ENCODE peak calls at places on chromosomes 6 and 20, in nine cellular contexts. G is GM12878, O is breast epithelium, D is transverse colon, R is vagina, B is K562, S is HL-60, U is stomach, Z is GM23338. F is an unnamed sample.

GRCh38 chr6:38671885-38672467 is 31.0 kb downstream of the GLO1 start:
- DNase-seq in U (no peak), B (peak), O (no peak), R (no peak), G (peak), Z (peak), D (peak), S (no peak), F (peak)

GRCh38 chr20:5612476-5613291 is 137.5 kb upstream of the SHLD1 start:
- DNase-seq in S (no peak), U (no peak), R (no peak), B (no peak), G (no peak), O (no peak), Z (no peak), D (no peak), F (no peak)

GRCh38 chr6:159983641-159984080 is 14.8 kb downstream of the IGF2R start:
- DNase-seq in B (no peak), S (peak), U (no peak), Z (no peak), D (no peak), R (no peak), O (no peak), G (no peak), F (no peak)

GRCh38 chr20:10625641-10626040 is 48.2 kb downstream of the JAG1 start:
- DNase-seq in S (no peak), B (no peak), U (no peak), G (no peak), O (no peak), Z (no peak), R (no peak), D (no peak), F (no peak)

GRCh38 chr20:20690676-20691476 is 21.6 kb downstream of the RALGAPA2 start:
- DNase-seq in Z (no peak), R (no peak), G (peak), B (no peak), D (no peak), U (no peak), O (no peak), S (no peak), F (no peak)

GRCh38 chr20:58688414-58688813 is 4.2 kb upstream of the NPEPL1 start:
- DNase-seq in O (no peak), G (no peak), S (no peak), R (no peak), B (no peak), U (no peak), D (no peak), Z (no peak), F (no peak)

GRCh38 chr20:50311308-50312001 is 120.8 kb downstream of the CEBPB start:
- DNase-seq in O (no peak), B (no peak), U (no peak), Z (no peak), D (no peak), R (no peak), G (no peak), S (no peak), F (no peak)

GRCh38 chr6:134821397-134821796 is 128.5 kb downstream of the ALDH8A1 start:
- DNase-seq in S (no peak), U (no peak), O (no peak), B (no peak), R (no peak), D (no peak), G (no peak), Z (no peak), F (peak)

GRCh38 chr20:60255866-60256265 is 297.6 kb downstream of the CDH26 start:
- DNase-seq in Z (no peak), S (no peak), B (no peak), D (no peak), G (no peak), O (no peak), U (no peak), R (no peak), F (no peak)

GRCh38 chr20:20407891-20408805 is 40.2 kb downstream of the INSM1 start:
- DNase-seq in O (no peak), S (no peak), U (no peak), B (no peak), D (no peak), R (no peak), G (no peak), Z (peak), F (no peak)

GRCh38 chr20:24470031-24470781 is 777 bp downstream of the SYNDIG1 start:
- DNase-seq in S (no peak), O (no peak), B (no peak), G (no peak), U (no peak), D (no peak), Z (peak), R (no peak), F (no peak)

GRCh38 chr6:83019741-83020140 is 45.9 kb downstream of the UBE3D start:
- DNase-seq in S (no peak), U (no peak), O (no peak), G (no peak), B (no peak), D (no peak), R (no peak), Z (no peak), F (no peak)

GRCh38 chr20:49823152-49823847 is 10.7 kb downstream of the SLC9A8 start:
- DNase-seq in D (no peak), S (no peak), R (no peak), G (peak), U (no peak), O (no peak), Z (no peak), B (no peak), F (no peak)

GRCh38 chr6:29834564-29835436 is 7.2 kb downstream of the HLA-G start:
- DNase-seq in B (peak), Z (peak), G (no peak), U (peak), R (peak), O (no peak), D (peak), S (no peak), F (no peak)

GRCh38 chr20:21101453-21102251 is 4.5 kb downstream of the LINC00237 start:
- DNase-seq in G (no peak), U (no peak), S (no peak), D (no peak), Z (peak), B (no peak), O (no peak), R (no peak), F (no peak)

GRCh38 chr6:11785953-11786579 is 7.5 kb upstream of the ADTRP start:
- DNase-seq in B (no peak), Z (no peak), S (no peak), G (peak), D (peak), U (no peak), R (no peak), O (no peak), F (no peak)

GRCh38 chr6:158529629-158530028 is 30.3 kb upstream of the TMEM181 start:
- DNase-seq in O (no peak), Z (no peak), B (no peak), U (no peak), S (no peak), G (no peak), D (no peak), R (peak), F (no peak)

GRCh38 chr20:40991181-40991889 is 37.3 kb upstream of the TOP1 start:
- DNase-seq in R (no peak), G (peak), D (peak), B (no peak), O (no peak), S (peak), Z (no peak), U (no peak), F (no peak)

GRCh38 chr6:44228836-44229235 is 5.4 kb downstream of the SLC29A1 start:
- DNase-seq in Z (no peak), S (no peak), B (no peak), R (no peak), U (no peak), G (no peak), O (no peak), D (no peak), F (no peak)

GRCh38 chr6:6811151-6812002 is 222.9 kb downstream of the LY86 start:
- DNase-seq in Z (peak), D (peak), U (peak), R (no peak), B (no peak), S (no peak), O (peak), G (no peak), F (no peak)

GRCh38 chr6:12440981-12441380 is 150.8 kb downstream of the EDN1 start:
- DNase-seq in O (no peak), B (peak), Z (peak), S (no peak), G (no peak), D (no peak), R (no peak), U (no peak), F (no peak)

GRCh38 chr20:64116541-64117423 is 9.4 kb upstream of the NPBWR2 start:
- DNase-seq in O (no peak), G (no peak), Z (peak), S (no peak), R (no peak), B (no peak), U (peak), D (peak), F (no peak)

GRCh38 chr6:29558439-29559079 is 973 bp downstream of the UBD start:
- DNase-seq in R (no peak), U (no peak), G (no peak), Z (peak), S (no peak), O (no peak), B (no peak), D (no peak), F (no peak)

GRCh38 chr6:99746261-99746895 is 139.7 kb downstream of the PRDM13 start:
- DNase-seq in U (peak), O (peak), R (no peak), B (peak), G (peak), D (peak), S (peak), Z (peak), F (peak)

GRCh38 chr6:113067612-113068262 is 720.6 kb downstream of the RFPL4B start:
- DNase-seq in R (no peak), D (no peak), G (no peak), B (no peak), U (no peak), S (no peak), O (no peak), Z (no peak), F (no peak)

GRCh38 chr20:31711416-31712111 is 11.1 kb downstream of the BCL2L1 start:
- DNase-seq in S (no peak), R (no peak), D (no peak), O (no peak), Z (no peak), B (no peak), U (no peak), G (no peak), F (no peak)

GRCh38 chr6:106448000-106448426 is 87.5 kb downstream of the CRYBG1 start:
- DNase-seq in D (peak), U (no peak), R (no peak), O (no peak), Z (no peak), G (peak), S (peak), B (no peak), F (no peak)

GRCh38 chr6:89413006-89413400 is 930 bp upstream of the RRAGD start:
- DNase-seq in B (no peak), D (peak), U (peak), O (peak), G (no peak), S (no peak), R (no peak), Z (no peak), F (no peak)

GRCh38 chr20:18702736-18703135 is 110.8 kb upstream of the SCP2D1 start:
- DNase-seq in Z (no peak), O (no peak), G (no peak), D (no peak), R (no peak), S (no peak), B (no peak), U (no peak), F (no peak)

GRCh38 chr20:57557926-57558613 is 2.8 kb upstream of the PCK1 start:
- DNase-seq in U (no peak), S (no peak), D (no peak), Z (no peak), O (no peak), B (no peak), G (no peak), R (no peak), F (no peak)

GRCh38 chr20:63624486-63624885 is 2.4 kb downstream of the GMEB2 start:
- DNase-seq in G (no peak), U (no peak), S (no peak), O (no peak), B (no peak), R (no peak), Z (peak), D (no peak), F (peak)

GRCh38 chr6:125952764-125953501 is 3.6 kb upstream of the HINT3 start:
- DNase-seq in B (no peak), U (no peak), S (no peak), O (no peak), Z (peak), D (peak), G (no peak), R (no peak), F (no peak)

GRCh38 chr20:36891211-36891610 is 15.3 kb downstream of the TLDC2 start:
- DNase-seq in Z (no peak), G (no peak), B (no peak), D (no peak), O (no peak), S (no peak), R (no peak), U (no peak), F (no peak)

GRCh38 chr6:113449051-113449450 is 408.1 kb upstream of the MARCKS start:
- DNase-seq in D (no peak), Z (no peak), S (no peak), G (no peak), B (no peak), O (no peak), R (no peak), U (no peak), F (no peak)

GRCh38 chr6:85113934-85114582 is 335.8 kb upstream of the NT5E start:
- DNase-seq in G (no peak), U (no peak), D (no peak), B (no peak), S (no peak), O (no peak), Z (no peak), R (no peak), F (no peak)

DNA sequence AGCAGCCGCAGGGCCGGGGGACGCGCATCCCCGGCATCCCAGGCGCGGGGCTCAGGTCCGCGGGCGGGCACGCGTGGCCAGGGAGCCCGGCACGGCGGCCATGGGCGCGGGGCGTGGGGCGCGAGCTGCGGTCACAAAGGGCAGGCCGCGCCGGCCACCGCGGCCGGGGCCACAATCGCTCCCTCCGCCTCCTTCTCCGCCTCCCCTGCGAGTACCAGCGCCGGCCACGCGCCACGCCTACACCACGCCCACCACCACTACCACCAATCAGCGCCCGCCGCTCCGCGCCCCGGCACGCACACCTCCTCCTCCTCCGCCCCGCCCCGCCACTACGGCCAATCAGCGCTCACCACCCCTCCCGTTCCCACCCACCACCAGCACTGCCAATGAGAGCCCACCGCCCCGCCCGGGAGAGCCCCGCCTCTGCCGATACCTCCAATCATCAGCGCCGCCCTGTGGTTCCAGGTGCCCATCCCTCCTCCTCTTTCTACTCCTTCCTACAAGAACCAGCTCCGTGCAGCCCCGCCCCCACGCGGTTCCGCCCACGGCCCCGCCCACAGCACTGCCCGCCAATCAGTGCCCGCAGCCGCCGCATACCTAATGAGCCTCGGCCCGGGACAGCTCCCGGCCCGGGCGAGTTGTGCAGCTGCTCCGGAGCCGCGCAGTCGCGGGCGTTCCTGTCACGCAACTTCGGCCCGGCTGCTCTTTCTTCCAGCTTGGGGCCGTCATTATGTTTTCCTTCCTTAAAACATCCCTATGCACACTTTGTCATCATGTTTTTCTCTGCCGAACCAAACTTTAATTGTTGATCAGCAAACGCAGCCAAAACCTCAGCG is at the start of gene RPS6KA2:
- DNase-seq in B (peak), U (peak), S (peak), G (peak), R (peak), Z (peak), O (peak), D (peak), F (peak)
- TF ChIP-seq POLR2AphosphoS5 in B (no peak), U (peak), S (no peak), G (peak), R (peak), Z (peak), O (peak), D (peak), F (no peak)

GRCh38 chr6:35719830-35720733 is 16.8 kb upstream of the ARMC12 start:
- DNase-seq in R (peak), G (peak), D (peak), U (no peak), B (peak), Z (peak), S (peak), O (no peak), F (no peak)
- H3K4me3 ChIP-seq in R (peak), G (peak), D (no peak), U (peak), B (no peak), Z (peak), S (peak), O (peak), F (peak)

GRCh38 chr6:4346659-4347333 is 211.4 kb upstream of the ECI2 start:
- DNase-seq in G (no peak), D (no peak), S (no peak), U (no peak), Z (no peak), R (peak), B (no peak), O (no peak), F (no peak)

GRCh38 chr6:4349323-4349722 is 213.9 kb upstream of the ECI2 start:
- DNase-seq in D (no peak), B (no peak), R (peak), G (no peak), S (no peak), Z (no peak), O (no peak), U (no peak), F (no peak)

GRCh38 chr6:4349931-4350330 is 214.6 kb upstream of the ECI2 start:
- DNase-seq in S (no peak), R (peak), O (no peak), U (no peak), G (no peak), B (no peak), Z (no peak), D (no peak), F (no peak)

GRCh38 chr6:4347877-4348276 is 212.5 kb upstream of the ECI2 start:
- DNase-seq in R (no peak), Z (no peak), S (no peak), O (no peak), D (no peak), B (no peak), U (no peak), G (no peak), F (no peak)

DNA sequence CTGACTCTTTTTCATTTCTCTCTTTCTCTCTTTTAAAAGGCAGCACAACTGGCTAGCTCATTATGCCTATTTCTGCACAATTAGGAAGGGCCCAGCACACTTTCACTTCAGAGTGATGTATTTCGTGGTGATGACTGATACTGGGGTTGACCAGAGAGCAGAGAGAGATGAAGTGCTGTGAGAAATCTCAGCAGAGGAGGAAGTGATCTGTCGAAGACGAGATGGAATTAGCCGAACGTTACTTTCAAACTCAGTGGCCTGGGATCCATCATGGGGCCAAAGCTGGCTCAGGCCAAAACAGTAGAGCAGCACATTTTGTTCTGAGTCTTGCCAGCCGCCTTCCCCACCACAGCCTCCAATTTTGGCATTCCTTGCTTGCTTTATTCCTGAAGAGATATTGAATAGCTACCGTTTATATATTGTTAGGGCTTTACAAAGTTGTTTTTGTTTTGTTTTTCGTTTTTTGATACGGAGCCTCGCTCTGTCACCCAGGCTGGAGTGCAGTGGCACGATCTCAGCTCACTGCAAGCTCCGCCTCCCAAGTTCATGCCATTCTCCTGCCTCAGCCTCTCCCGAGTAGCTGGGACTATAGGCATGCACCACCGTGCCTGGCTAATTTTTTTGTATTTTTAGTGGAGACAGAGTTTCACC is 213.2 kb upstream of the ECI2 start:
- DNase-seq in O (no peak), R (peak), B (no peak), G (peak), D (no peak), Z (no peak), S (no peak), U (peak), F (no peak)
- TF ChIP-seq POLR2AphosphoS5 in O (no peak), R (no peak), B (no peak), G (no peak), D (peak), Z (no peak), S (no peak), U (peak), F (no peak)

GRCh38 chr6:101640131-101640530 is 246.6 kb downstream of the GRIK2 start:
- DNase-seq in R (no peak), D (no peak), B (no peak), S (no peak), U (no peak), G (no peak), O (no peak), Z (no peak), F (no peak)
- H3K4me3 ChIP-seq in R (no peak), D (no peak), B (no peak), S (no peak), U (no peak), G (no peak), O (no peak), Z (no peak), F (no peak)